ENCODE peak calls at places on chromosomes 12 and 14, in seven cellular contexts. One of them, this sample, is unnamed.

GRCh38 chr14:73244541-73244940 is 7.2 kb downstream of the PAPLN start:
- DNase-seq in AG10803: no peak
- DNase-seq in A549: no peak
- DNase-seq in CD8-positive, alpha-beta memory T cell: no peak
- DNase-seq in ovary: no peak
- DNase-seq in BE2C: no peak
- DNase-seq in CD8-positive, alpha-beta T cell: no peak
- DNase-seq in this sample: no peak

GRCh38 chr14:76599556-76599955 is 161.7 kb upstream of the VASH1 start:
- DNase-seq in AG10803: no peak
- DNase-seq in A549: no peak
- DNase-seq in CD8-positive, alpha-beta memory T cell: no peak
- DNase-seq in ovary: no peak
- DNase-seq in BE2C: no peak
- DNase-seq in CD8-positive, alpha-beta T cell: no peak
- DNase-seq in this sample: no peak

GRCh38 chr14:92949496-92950192 is 26.7 kb downstream of the CHGA start:
- DNase-seq in AG10803: no peak
- DNase-seq in A549: no peak
- DNase-seq in CD8-positive, alpha-beta memory T cell: no peak
- DNase-seq in ovary: no peak
- DNase-seq in BE2C: no peak
- DNase-seq in CD8-positive, alpha-beta T cell: no peak
- DNase-seq in this sample: no peak

GRCh38 chr12:119334459-119335170 is at the start of gene CCDC60:
- DNase-seq in AG10803: no peak
- DNase-seq in A549: no peak
- DNase-seq in CD8-positive, alpha-beta memory T cell: no peak
- DNase-seq in ovary: peak; percentile 12
- DNase-seq in BE2C: peak; percentile 33
- DNase-seq in CD8-positive, alpha-beta T cell: no peak
- DNase-seq in this sample: no peak

GRCh38 chr14:68977137-68977740 is 1.9 kb downstream of the ACTN1 start:
- DNase-seq in AG10803: no peak
- DNase-seq in A549: no peak
- DNase-seq in CD8-positive, alpha-beta memory T cell: no peak
- DNase-seq in ovary: peak; percentile 46
- DNase-seq in BE2C: no peak
- DNase-seq in CD8-positive, alpha-beta T cell: no peak
- DNase-seq in this sample: no peak

GRCh38 chr12:76622915-76623314 is 63.3 kb upstream of the OSBPL8 start:
- DNase-seq in AG10803: no peak
- DNase-seq in A549: no peak
- DNase-seq in CD8-positive, alpha-beta memory T cell: no peak
- DNase-seq in ovary: no peak
- DNase-seq in BE2C: no peak
- DNase-seq in CD8-positive, alpha-beta T cell: no peak
- DNase-seq in this sample: no peak

GRCh38 chr14:92867246-92867925 is 55.6 kb upstream of the CHGA start:
- DNase-seq in AG10803: no peak
- DNase-seq in A549: no peak
- DNase-seq in CD8-positive, alpha-beta memory T cell: no peak
- DNase-seq in ovary: no peak
- DNase-seq in BE2C: no peak
- DNase-seq in CD8-positive, alpha-beta T cell: no peak
- DNase-seq in this sample: no peak

GRCh38 chr14:20659813-20660395 is 18.4 kb upstream of the OR6S1 start:
- DNase-seq in AG10803: no peak
- DNase-seq in A549: peak; percentile 33
- DNase-seq in CD8-positive, alpha-beta memory T cell: no peak
- DNase-seq in ovary: no peak
- DNase-seq in BE2C: no peak
- DNase-seq in CD8-positive, alpha-beta T cell: no peak
- DNase-seq in this sample: peak; percentile 40

GRCh38 chr12:120376009-120376408 is 7.0 kb upstream of the MSI1 start:
- DNase-seq in AG10803: no peak
- DNase-seq in A549: no peak
- DNase-seq in CD8-positive, alpha-beta memory T cell: no peak
- DNase-seq in ovary: no peak
- DNase-seq in BE2C: no peak
- DNase-seq in CD8-positive, alpha-beta T cell: no peak
- DNase-seq in this sample: no peak

GRCh38 chr12:109481863-109482262 is 4.4 kb downstream of the UBE3B start:
- DNase-seq in AG10803: no peak
- DNase-seq in A549: no peak
- DNase-seq in CD8-positive, alpha-beta memory T cell: no peak
- DNase-seq in ovary: no peak
- DNase-seq in BE2C: no peak
- DNase-seq in CD8-positive, alpha-beta T cell: no peak
- DNase-seq in this sample: no peak

GRCh38 chr14:25111061-25111601 is 61.2 kb upstream of the STXBP6 start:
- DNase-seq in AG10803: peak; percentile 99
- DNase-seq in A549: peak; percentile 38
- DNase-seq in CD8-positive, alpha-beta memory T cell: no peak
- DNase-seq in ovary: no peak
- DNase-seq in BE2C: no peak
- DNase-seq in CD8-positive, alpha-beta T cell: no peak
- DNase-seq in this sample: peak; percentile 77

GRCh38 chr12:99367181-99367580 is 280.4 kb upstream of the GARIN6 start:
- DNase-seq in AG10803: no peak
- DNase-seq in A549: no peak
- DNase-seq in CD8-positive, alpha-beta memory T cell: no peak
- DNase-seq in ovary: no peak
- DNase-seq in BE2C: no peak
- DNase-seq in CD8-positive, alpha-beta T cell: no peak
- DNase-seq in this sample: no peak

GRCh38 chr12:10366875-10367274 is 23.0 kb downstream of the KLRK1 start:
- DNase-seq in AG10803: peak; percentile 63
- DNase-seq in A549: peak; percentile 70
- DNase-seq in CD8-positive, alpha-beta memory T cell: no peak
- DNase-seq in ovary: no peak
- DNase-seq in BE2C: no peak
- DNase-seq in CD8-positive, alpha-beta T cell: no peak
- DNase-seq in this sample: no peak

GRCh38 chr14:55370883-55371455 is 40.7 kb downstream of the ATG14 start:
- DNase-seq in AG10803: no peak
- DNase-seq in A549: no peak
- DNase-seq in CD8-positive, alpha-beta memory T cell: no peak
- DNase-seq in ovary: no peak
- DNase-seq in BE2C: no peak
- DNase-seq in CD8-positive, alpha-beta T cell: no peak
- DNase-seq in this sample: no peak

GRCh38 chr12:12683298-12683697 is 12.7 kb downstream of the GPR19 start:
- DNase-seq in AG10803: no peak
- DNase-seq in A549: no peak
- DNase-seq in CD8-positive, alpha-beta memory T cell: no peak
- DNase-seq in ovary: no peak
- DNase-seq in BE2C: no peak
- DNase-seq in CD8-positive, alpha-beta T cell: no peak
- DNase-seq in this sample: no peak

GRCh38 chr14:96249016-96249415 is 7.0 kb upstream of the BDKRB1 start:
- DNase-seq in AG10803: peak; percentile 97
- DNase-seq in A549: peak; percentile 69
- DNase-seq in CD8-positive, alpha-beta memory T cell: no peak
- DNase-seq in ovary: no peak
- DNase-seq in BE2C: no peak
- DNase-seq in CD8-positive, alpha-beta T cell: no peak
- DNase-seq in this sample: no peak

GRCh38 chr12:93622485-93622884 is 50.0 kb downstream of the SOCS2 start:
- DNase-seq in AG10803: peak; percentile 89
- DNase-seq in A549: no peak
- DNase-seq in CD8-positive, alpha-beta memory T cell: no peak
- DNase-seq in ovary: no peak
- DNase-seq in BE2C: no peak
- DNase-seq in CD8-positive, alpha-beta T cell: no peak
- DNase-seq in this sample: no peak

GRCh38 chr12:24754690-24755638 is 193.9 kb downstream of the BCAT1 start:
- DNase-seq in AG10803: peak; percentile 77
- DNase-seq in A549: no peak
- DNase-seq in CD8-positive, alpha-beta memory T cell: no peak
- DNase-seq in ovary: no peak
- DNase-seq in BE2C: no peak
- DNase-seq in CD8-positive, alpha-beta T cell: no peak
- DNase-seq in this sample: no peak

GRCh38 chr12:11814362-11814761 is 164.9 kb downstream of the ETV6 start:
- DNase-seq in AG10803: peak; percentile 75
- DNase-seq in A549: no peak
- DNase-seq in CD8-positive, alpha-beta memory T cell: no peak
- DNase-seq in ovary: no peak
- DNase-seq in BE2C: no peak
- DNase-seq in CD8-positive, alpha-beta T cell: no peak
- DNase-seq in this sample: no peak

GRCh38 chr12:21576431-21576830 is 28.2 kb downstream of the GYS2 start:
- DNase-seq in AG10803: no peak
- DNase-seq in A549: no peak
- DNase-seq in CD8-positive, alpha-beta memory T cell: no peak
- DNase-seq in ovary: no peak
- DNase-seq in BE2C: no peak
- DNase-seq in CD8-positive, alpha-beta T cell: no peak
- DNase-seq in this sample: no peak

GRCh38 chr14:74941676-74942097 is 13.7 kb downstream of the PGF start:
- DNase-seq in AG10803: peak; percentile 45
- DNase-seq in A549: no peak
- DNase-seq in CD8-positive, alpha-beta memory T cell: peak; percentile 28
- DNase-seq in ovary: no peak
- DNase-seq in BE2C: no peak
- DNase-seq in CD8-positive, alpha-beta T cell: peak; percentile 66
- DNase-seq in this sample: peak; percentile 75
- H3K4me3 ChIP-seq in AG10803: no peak overlapping the region
- H3K4me3 ChIP-seq in A549: no peak overlapping the region
- H3K4me3 ChIP-seq in CD8-positive, alpha-beta memory T cell: peak overlapping the region; percentile 28
- H3K4me3 ChIP-seq in ovary: no peak overlapping the region
- H3K4me3 ChIP-seq in BE2C: no peak overlapping the region
- H3K4me3 ChIP-seq in CD8-positive, alpha-beta T cell: peak overlapping the region; percentile 40
- H3K4me3 ChIP-seq in this sample: no peak overlapping the region

GRCh38 chr14:97299661-97300060 is 502.5 kb downstream of the VRK1 start:
- DNase-seq in AG10803: no peak
- DNase-seq in A549: no peak
- DNase-seq in CD8-positive, alpha-beta memory T cell: peak; percentile 9
- DNase-seq in ovary: no peak
- DNase-seq in BE2C: no peak
- DNase-seq in CD8-positive, alpha-beta T cell: peak; percentile 29
- DNase-seq in this sample: no peak
- H3K4me3 ChIP-seq in AG10803: no peak overlapping the region
- H3K4me3 ChIP-seq in A549: no peak overlapping the region
- H3K4me3 ChIP-seq in CD8-positive, alpha-beta memory T cell: no peak overlapping the region
- H3K4me3 ChIP-seq in ovary: no peak overlapping the region
- H3K4me3 ChIP-seq in BE2C: no peak overlapping the region
- H3K4me3 ChIP-seq in CD8-positive, alpha-beta T cell: no peak overlapping the region
- H3K4me3 ChIP-seq in this sample: no peak overlapping the region

GRCh38 chr12:73185403-73185802 is 913.2 kb downstream of the TRHDE start:
- DNase-seq in AG10803: no peak
- DNase-seq in A549: no peak
- DNase-seq in CD8-positive, alpha-beta memory T cell: no peak
- DNase-seq in ovary: no peak
- DNase-seq in BE2C: no peak
- DNase-seq in CD8-positive, alpha-beta T cell: no peak
- DNase-seq in this sample: no peak
- H3K4me3 ChIP-seq in AG10803: no peak overlapping the region
- H3K4me3 ChIP-seq in A549: no peak overlapping the region
- H3K4me3 ChIP-seq in CD8-positive, alpha-beta memory T cell: no peak overlapping the region
- H3K4me3 ChIP-seq in ovary: no peak overlapping the region
- H3K4me3 ChIP-seq in BE2C: no peak overlapping the region
- H3K4me3 ChIP-seq in CD8-positive, alpha-beta T cell: no peak overlapping the region
- H3K4me3 ChIP-seq in this sample: no peak overlapping the region

GRCh38 chr14:102926104-102926503 is 3.6 kb downstream of the AMN start:
- DNase-seq in AG10803: no peak
- DNase-seq in A549: no peak
- DNase-seq in CD8-positive, alpha-beta memory T cell: no peak
- DNase-seq in ovary: no peak
- DNase-seq in BE2C: peak; percentile 3
- DNase-seq in CD8-positive, alpha-beta T cell: no peak
- DNase-seq in this sample: no peak

GRCh38 chr14:102928412-102929348 is 6.2 kb downstream of the AMN start:
- DNase-seq in AG10803: peak; percentile 17
- DNase-seq in A549: no peak
- DNase-seq in CD8-positive, alpha-beta memory T cell: peak; percentile 76
- DNase-seq in ovary: peak; percentile 67
- DNase-seq in BE2C: peak; percentile 61
- DNase-seq in CD8-positive, alpha-beta T cell: peak; percentile 84
- DNase-seq in this sample: no peak

GRCh38 chr14:102929349-102930137 is 7.1 kb downstream of the AMN start:
- DNase-seq in AG10803: no peak
- DNase-seq in A549: no peak
- DNase-seq in CD8-positive, alpha-beta memory T cell: no peak
- DNase-seq in ovary: no peak
- DNase-seq in BE2C: no peak
- DNase-seq in CD8-positive, alpha-beta T cell: no peak
- DNase-seq in this sample: no peak

GRCh38 chr14:102927346-102927877 is 4.9 kb downstream of the AMN start:
- DNase-seq in AG10803: no peak
- DNase-seq in A549: no peak
- DNase-seq in CD8-positive, alpha-beta memory T cell: no peak
- DNase-seq in ovary: no peak
- DNase-seq in BE2C: no peak
- DNase-seq in CD8-positive, alpha-beta T cell: no peak
- DNase-seq in this sample: no peak

DNA sequence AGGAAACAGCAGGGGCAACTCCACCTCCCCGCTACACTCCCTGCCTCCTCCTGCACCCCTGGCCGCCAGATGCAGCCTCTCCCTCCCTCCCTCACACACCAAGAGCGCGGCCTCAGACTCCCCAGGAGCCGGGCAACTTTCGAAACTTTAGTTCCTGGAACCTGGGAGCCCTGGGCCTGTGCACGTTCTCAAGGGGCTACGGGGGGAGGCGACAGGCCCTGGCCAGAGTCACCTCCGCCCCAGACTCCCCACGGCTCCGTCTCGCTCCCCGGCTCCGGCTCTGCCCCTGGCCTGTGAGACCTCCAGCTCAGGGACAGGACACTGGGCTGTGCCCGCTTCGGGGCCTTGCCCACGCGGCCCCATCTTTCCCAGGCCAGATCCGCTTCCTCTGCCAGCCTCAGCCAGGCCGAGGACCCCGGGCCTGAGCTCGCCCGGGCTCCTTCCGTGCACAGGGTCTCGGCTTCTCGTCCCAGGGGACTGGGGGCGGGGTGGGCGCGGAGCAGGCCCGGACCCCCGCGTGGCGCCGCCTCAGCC is 5.5 kb downstream of the AMN start:
- DNase-seq in AG10803: no peak
- DNase-seq in A549: no peak
- DNase-seq in CD8-positive, alpha-beta memory T cell: no peak
- DNase-seq in ovary: no peak
- DNase-seq in BE2C: no peak
- DNase-seq in CD8-positive, alpha-beta T cell: no peak
- DNase-seq in this sample: no peak
- H3K4me3 ChIP-seq in AG10803: peak overlapping the region; percentile 34
- H3K4me3 ChIP-seq in A549: no peak overlapping the region
- H3K4me3 ChIP-seq in CD8-positive, alpha-beta memory T cell: peak overlapping the region; percentile 37
- H3K4me3 ChIP-seq in ovary: peak overlapping the region; percentile 27
- H3K4me3 ChIP-seq in BE2C: no peak overlapping the region
- H3K4me3 ChIP-seq in CD8-positive, alpha-beta T cell: peak overlapping the region; percentile 70
- H3K4me3 ChIP-seq in this sample: peak overlapping the region; percentile 24

GRCh38 chr14:93963692-93964091 is 12.7 kb downstream of the ASB2 start:
- DNase-seq in AG10803: no peak
- DNase-seq in A549: no peak
- DNase-seq in CD8-positive, alpha-beta memory T cell: no peak
- DNase-seq in ovary: no peak
- DNase-seq in BE2C: no peak
- DNase-seq in CD8-positive, alpha-beta T cell: no peak
- DNase-seq in this sample: no peak
- H3K4me3 ChIP-seq in AG10803: no peak overlapping the region
- H3K4me3 ChIP-seq in A549: no peak overlapping the region
- H3K4me3 ChIP-seq in CD8-positive, alpha-beta memory T cell: no peak overlapping the region
- H3K4me3 ChIP-seq in ovary: no peak overlapping the region
- H3K4me3 ChIP-seq in BE2C: no peak overlapping the region
- H3K4me3 ChIP-seq in CD8-positive, alpha-beta T cell: no peak overlapping the region
- H3K4me3 ChIP-seq in this sample: no peak overlapping the region

This sample was measured in right atrium auricular region.